ENCODE peak calls at places on chromosomes 3 and 15, in five cellular contexts. One of them, this sample, is unnamed.

GRCh38 chr15:44296625-44297524 is 8.4 kb downstream of the GOLM2 start:
- DNase-seq in lower lobe of right lung: no peak
- DNase-seq in thyroid gland: peak
- DNase-seq in A673: peak
- DNase-seq in cardiac muscle cell: peak
- DNase-seq in this sample: peak

GRCh38 chr3:54857343-54857742 is 70.5 kb downstream of the LRTM1 start:
- DNase-seq in A673: no peak
- DNase-seq in thyroid gland: peak
- DNase-seq in lower lobe of right lung: no peak
- DNase-seq in cardiac muscle cell: no peak
- DNase-seq in this sample: no peak

GRCh38 chr3:10420745-10421475 is 84.5 kb downstream of the ATP2B2 start:
- DNase-seq in A673: no peak
- DNase-seq in cardiac muscle cell: no peak
- DNase-seq in thyroid gland: no peak
- DNase-seq in lower lobe of right lung: no peak
- DNase-seq in this sample: no peak

GRCh38 chr3:33006081-33006480 is 54.6 kb downstream of the CCR4 start:
- DNase-seq in A673: no peak
- DNase-seq in cardiac muscle cell: no peak
- DNase-seq in thyroid gland: no peak
- DNase-seq in lower lobe of right lung: no peak
- DNase-seq in this sample: no peak

GRCh38 chr3:79885407-79885806 is 117.6 kb upstream of the ROBO1 start:
- DNase-seq in cardiac muscle cell: no peak
- DNase-seq in lower lobe of right lung: no peak
- DNase-seq in thyroid gland: no peak
- DNase-seq in A673: no peak
- DNase-seq in this sample: no peak

GRCh38 chr15:79004336-79004735 is 59.5 kb upstream of the CTSH start:
- DNase-seq in A673: peak
- DNase-seq in lower lobe of right lung: no peak
- DNase-seq in cardiac muscle cell: peak
- DNase-seq in thyroid gland: no peak
- DNase-seq in this sample: peak

GRCh38 chr3:48352546-48352945 is 19.1 kb upstream of the SPINK8 start:
- DNase-seq in lower lobe of right lung: no peak
- DNase-seq in cardiac muscle cell: no peak
- DNase-seq in thyroid gland: no peak
- DNase-seq in A673: no peak
- DNase-seq in this sample: no peak

GRCh38 chr3:18098960-18099587 is 326.1 kb downstream of the SATB1 start:
- DNase-seq in thyroid gland: no peak
- DNase-seq in cardiac muscle cell: peak
- DNase-seq in A673: peak
- DNase-seq in lower lobe of right lung: no peak
- DNase-seq in this sample: no peak

GRCh38 chr3:80050826-80051601 is 283.2 kb upstream of the ROBO1 start:
- DNase-seq in thyroid gland: no peak
- DNase-seq in lower lobe of right lung: no peak
- DNase-seq in cardiac muscle cell: no peak
- DNase-seq in A673: no peak
- DNase-seq in this sample: peak

GRCh38 chr15:43410572-43411214 is 39.8 kb downstream of the TUBGCP4 start:
- DNase-seq in lower lobe of right lung: no peak
- DNase-seq in A673: no peak
- DNase-seq in thyroid gland: no peak
- DNase-seq in cardiac muscle cell: peak
- DNase-seq in this sample: no peak

GRCh38 chr15:56587686-56588085 is 122.7 kb upstream of the MNS1 start:
- DNase-seq in thyroid gland: no peak
- DNase-seq in A673: no peak
- DNase-seq in cardiac muscle cell: no peak
- DNase-seq in lower lobe of right lung: no peak
- DNase-seq in this sample: no peak

GRCh38 chr15:60905587-60905986 is 323.5 kb downstream of the RORA start:
- DNase-seq in lower lobe of right lung: no peak
- DNase-seq in A673: no peak
- DNase-seq in cardiac muscle cell: no peak
- DNase-seq in thyroid gland: peak
- DNase-seq in this sample: no peak
- TF ChIP-seq CTCF in lower lobe of right lung: no peak
- TF ChIP-seq CTCF in A673: no peak
- TF ChIP-seq CTCF in cardiac muscle cell: no peak
- TF ChIP-seq CTCF in thyroid gland: no peak
- TF ChIP-seq CTCF in this sample: no peak

GRCh38 chr3:49669352-49669751 is 4.8 kb upstream of the APEH start:
- DNase-seq in lower lobe of right lung: no peak
- DNase-seq in cardiac muscle cell: no peak
- DNase-seq in thyroid gland: no peak
- DNase-seq in A673: no peak
- DNase-seq in this sample: no peak

GRCh38 chr3:49666592-49666991 is 7.6 kb upstream of the APEH start:
- DNase-seq in cardiac muscle cell: peak
- DNase-seq in A673: no peak
- DNase-seq in thyroid gland: no peak
- DNase-seq in lower lobe of right lung: no peak
- DNase-seq in this sample: no peak

GRCh38 chr3:49668414-49668797 is 5.7 kb upstream of the APEH start:
- DNase-seq in thyroid gland: no peak
- DNase-seq in A673: no peak
- DNase-seq in lower lobe of right lung: no peak
- DNase-seq in cardiac muscle cell: no peak
- DNase-seq in this sample: no peak

GRCh38 chr3:49668861-49669260 is 5.3 kb upstream of the APEH start:
- DNase-seq in lower lobe of right lung: no peak
- DNase-seq in A673: no peak
- DNase-seq in thyroid gland: peak
- DNase-seq in cardiac muscle cell: no peak
- DNase-seq in this sample: no peak

GRCh38 chr3:49667701-49668413 is 6.3 kb upstream of the APEH start:
- DNase-seq in thyroid gland: no peak
- DNase-seq in cardiac muscle cell: no peak
- DNase-seq in lower lobe of right lung: no peak
- DNase-seq in A673: no peak
- DNase-seq in this sample: no peak
- TF ChIP-seq CTCF in thyroid gland: no peak
- TF ChIP-seq CTCF in cardiac muscle cell: no peak
- TF ChIP-seq CTCF in lower lobe of right lung: no peak
- TF ChIP-seq CTCF in A673: no peak
- TF ChIP-seq CTCF in this sample: no peak

DNA sequence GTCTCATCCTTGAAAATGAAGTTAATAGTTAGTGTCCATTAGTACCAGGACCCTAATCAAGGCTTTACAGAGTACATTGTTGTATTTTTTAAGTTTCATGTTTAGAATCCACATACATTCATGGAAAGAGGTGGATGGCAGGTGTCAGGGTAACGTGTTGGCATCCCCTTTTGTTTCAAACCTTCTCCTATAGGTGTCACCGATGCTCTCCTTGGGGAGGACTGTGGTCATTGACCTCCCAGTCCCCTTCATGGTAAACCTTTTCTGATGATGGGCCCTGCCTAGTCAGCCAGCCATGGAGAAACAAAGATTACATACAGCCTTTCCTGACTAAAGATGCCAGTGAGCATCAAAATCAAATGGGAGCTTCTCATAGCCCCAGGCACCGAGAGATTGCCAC is 574.8 kb downstream of the AGBL1 start:
- DNase-seq in lower lobe of right lung: no peak
- DNase-seq in thyroid gland: no peak
- DNase-seq in A673: no peak
- DNase-seq in cardiac muscle cell: no peak
- DNase-seq in this sample: no peak
- TF ChIP-seq CTCF in lower lobe of right lung: no peak
- TF ChIP-seq CTCF in thyroid gland: no peak
- TF ChIP-seq CTCF in A673: no peak
- TF ChIP-seq CTCF in cardiac muscle cell: no peak
- TF ChIP-seq CTCF in this sample: no peak

GRCh38 chr15:40688932-40689799 is 5.8 kb upstream of the RAD51 start:
- DNase-seq in lower lobe of right lung: no peak
- DNase-seq in thyroid gland: no peak
- DNase-seq in cardiac muscle cell: no peak
- DNase-seq in A673: no peak
- DNase-seq in this sample: no peak

GRCh38 chr15:40695469-40695910 is 516 bp downstream of the RAD51 start:
- DNase-seq in lower lobe of right lung: no peak
- DNase-seq in cardiac muscle cell: peak
- DNase-seq in A673: peak
- DNase-seq in thyroid gland: no peak
- DNase-seq in this sample: no peak

GRCh38 chr15:40693904-40694705 is 869 bp upstream of the RAD51 start:
- DNase-seq in thyroid gland: peak
- DNase-seq in lower lobe of right lung: no peak
- DNase-seq in A673: no peak
- DNase-seq in cardiac muscle cell: peak
- DNase-seq in this sample: peak

GRCh38 chr15:40694706-40695468 is at the start of gene RAD51:
- DNase-seq in cardiac muscle cell: peak
- DNase-seq in A673: peak
- DNase-seq in thyroid gland: peak
- DNase-seq in lower lobe of right lung: peak
- DNase-seq in this sample: peak

DNA sequence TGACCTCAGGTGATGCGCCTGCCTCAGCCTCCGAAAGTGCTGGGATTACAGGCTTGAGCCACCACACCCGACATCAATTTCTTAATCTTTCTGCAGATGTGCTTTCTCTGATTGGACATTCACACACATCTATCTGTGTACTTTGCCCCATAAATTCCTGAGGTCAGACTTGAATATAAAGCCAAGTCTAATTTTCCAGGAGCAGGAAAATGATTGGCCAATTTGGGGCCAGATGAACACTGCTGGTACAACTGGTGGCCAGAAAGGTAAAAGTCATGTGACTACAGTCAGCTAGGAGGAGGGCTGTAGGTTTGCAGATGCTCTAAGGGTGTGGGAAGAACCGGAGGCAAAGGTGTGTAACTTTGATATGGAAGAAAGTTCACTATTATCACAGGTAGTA is 3.2 kb upstream of the RAD51 start:
- DNase-seq in thyroid gland: no peak
- DNase-seq in A673: no peak
- DNase-seq in lower lobe of right lung: no peak
- DNase-seq in cardiac muscle cell: peak
- DNase-seq in this sample: no peak
- TF ChIP-seq CTCF in thyroid gland: no peak
- TF ChIP-seq CTCF in A673: no peak
- TF ChIP-seq CTCF in lower lobe of right lung: no peak
- TF ChIP-seq CTCF in cardiac muscle cell: no peak
- TF ChIP-seq CTCF in this sample: no peak

GRCh38 chr3:113829576-113830354 is 8.8 kb upstream of the GRAMD1C start:
- DNase-seq in lower lobe of right lung: no peak
- DNase-seq in cardiac muscle cell: peak
- DNase-seq in A673: no peak
- DNase-seq in thyroid gland: no peak
- DNase-seq in this sample: no peak

GRCh38 chr3:113819866-113820265 is 18.7 kb upstream of the GRAMD1C start:
- DNase-seq in lower lobe of right lung: no peak
- DNase-seq in thyroid gland: no peak
- DNase-seq in A673: no peak
- DNase-seq in cardiac muscle cell: no peak
- DNase-seq in this sample: no peak

GRCh38 chr3:113828605-113829004 is 10.0 kb upstream of the GRAMD1C start:
- DNase-seq in cardiac muscle cell: no peak
- DNase-seq in A673: no peak
- DNase-seq in thyroid gland: no peak
- DNase-seq in lower lobe of right lung: no peak
- DNase-seq in this sample: no peak

DNA sequence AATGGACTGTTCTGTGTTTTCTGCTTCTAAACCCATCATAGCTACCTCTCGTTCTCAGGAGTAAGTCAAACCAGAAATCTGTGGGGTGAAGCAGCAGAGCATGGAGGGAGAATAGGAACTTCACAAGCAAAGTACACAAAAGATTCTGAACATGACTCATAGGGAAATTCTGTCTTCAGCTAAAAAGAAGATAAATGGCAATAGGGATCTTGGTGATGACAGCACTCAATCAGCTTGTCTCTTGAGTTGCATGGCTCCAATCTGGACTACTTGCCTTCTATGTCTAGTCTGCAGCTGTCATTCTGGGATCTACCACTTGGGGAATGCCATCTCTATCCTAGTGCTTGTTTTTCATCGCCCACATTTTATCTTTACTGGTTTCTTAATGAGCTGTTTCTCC is 13.5 kb upstream of the GRAMD1C start:
- DNase-seq in lower lobe of right lung: no peak
- DNase-seq in thyroid gland: no peak
- DNase-seq in A673: peak
- DNase-seq in cardiac muscle cell: peak
- DNase-seq in this sample: no peak
- TF ChIP-seq CTCF in lower lobe of right lung: no peak
- TF ChIP-seq CTCF in thyroid gland: no peak
- TF ChIP-seq CTCF in A673: peak
- TF ChIP-seq CTCF in cardiac muscle cell: peak
- TF ChIP-seq CTCF in this sample: no peak

GRCh38 chr15:92696096-92696495 is 40.5 kb upstream of the FAM174B start:
- DNase-seq in A673: no peak
- DNase-seq in lower lobe of right lung: no peak
- DNase-seq in cardiac muscle cell: no peak
- DNase-seq in thyroid gland: no peak
- DNase-seq in this sample: no peak

GRCh38 chr15:92690370-92690769 is 34.8 kb upstream of the FAM174B start:
- DNase-seq in lower lobe of right lung: no peak
- DNase-seq in A673: no peak
- DNase-seq in thyroid gland: no peak
- DNase-seq in cardiac muscle cell: no peak
- DNase-seq in this sample: no peak

DNA sequence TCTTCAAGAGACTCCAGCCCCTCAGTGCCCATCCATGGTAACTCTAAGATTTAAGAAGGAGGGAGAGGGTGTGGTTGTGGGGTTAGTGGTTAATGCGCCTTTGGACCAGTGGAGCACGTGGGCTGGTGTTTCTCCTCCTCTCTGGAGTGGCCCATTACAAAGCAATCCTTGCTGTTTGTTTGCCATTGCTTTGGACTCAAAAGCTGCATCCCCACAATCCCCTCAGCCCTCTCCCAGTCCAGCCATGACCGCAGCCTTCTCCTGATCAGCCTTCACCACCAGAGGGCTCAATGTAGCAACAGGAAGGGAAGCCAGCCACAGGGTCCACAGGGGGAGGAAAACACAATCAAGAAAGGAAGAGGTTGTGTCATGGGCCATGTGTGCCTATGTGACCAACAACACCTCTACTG is 38.4 kb upstream of the FAM174B start:
- DNase-seq in thyroid gland: no peak
- DNase-seq in cardiac muscle cell: peak
- DNase-seq in lower lobe of right lung: no peak
- DNase-seq in A673: peak
- DNase-seq in this sample: no peak
- TF ChIP-seq CTCF in thyroid gland: no peak
- TF ChIP-seq CTCF in cardiac muscle cell: peak
- TF ChIP-seq CTCF in lower lobe of right lung: no peak
- TF ChIP-seq CTCF in A673: peak
- TF ChIP-seq CTCF in this sample: no peak

GRCh38 chr3:126407412-126408044 is 12.8 kb downstream of the CFAP100 start:
- DNase-seq in thyroid gland: no peak
- DNase-seq in cardiac muscle cell: no peak
- DNase-seq in A673: no peak
- DNase-seq in lower lobe of right lung: no peak
- DNase-seq in this sample: no peak
- TF ChIP-seq CTCF in thyroid gland: no peak
- TF ChIP-seq CTCF in cardiac muscle cell: no peak
- TF ChIP-seq CTCF in A673: no peak
- TF ChIP-seq CTCF in lower lobe of right lung: no peak
- TF ChIP-seq CTCF in this sample: no peak

GRCh38 chr3:56915969-56916586 is 114.3 kb upstream of the ARHGEF3 start:
- DNase-seq in cardiac muscle cell: no peak
- DNase-seq in thyroid gland: peak
- DNase-seq in A673: no peak
- DNase-seq in lower lobe of right lung: peak
- DNase-seq in this sample: peak
- TF ChIP-seq CTCF in cardiac muscle cell: no peak
- TF ChIP-seq CTCF in thyroid gland: no peak
- TF ChIP-seq CTCF in A673: no peak
- TF ChIP-seq CTCF in lower lobe of right lung: no peak
- TF ChIP-seq CTCF in this sample: no peak

This sample was measured in CD14-positive monocyte.